ENCODE peak calls at places on chromosomes 16 and 17, in four cellular contexts. P is prostate gland, D is NT2/D1, R is thoracic aorta. T is an unnamed sample. For H3K4me1, the result is how much of the 10 kb centered on the place peaks cover.

GRCh38 chr17:15273141-15273793 is 8.1 kb upstream of the PMP22 start:
- DNase-seq in P (no peak), D (no peak), R (no peak), T (no peak)

GRCh38 chr17:31373150-31374082 is 18.1 kb upstream of the RAB11FIP4 start:
- DNase-seq in P (peak), D (no peak), R (no peak), T (no peak)

GRCh38 chr17:49363251-49363650 is 1.2 kb upstream of the ZNF652 start:
- DNase-seq in P (no peak), D (no peak), R (no peak), T (no peak)

GRCh38 chr17:7296189-7296861 is 1.9 kb upstream of the YBX2 start:
- DNase-seq in P (peak), D (no peak), R (no peak), T (peak)

GRCh38 chr16:66878067-66878466 is 2.2 kb upstream of the PDP2 start:
- DNase-seq in P (no peak), D (no peak), R (no peak), T (no peak)

GRCh38 chr17:18145811-18146210 is 37.3 kb downstream of the MYO15A start:
- DNase-seq in P (no peak), D (no peak), R (no peak), T (no peak)

GRCh38 chr17:27762527-27763305 is 37.6 kb downstream of the NOS2 start:
- DNase-seq in P (no peak), D (no peak), R (no peak), T (no peak)

GRCh38 chr16:17850626-17851265 is 380.0 kb upstream of the XYLT1 start:
- DNase-seq in P (no peak), D (no peak), R (no peak), T (no peak)

GRCh38 chr17:48749621-48750553 is 21.3 kb upstream of the HOXB13 start:
- DNase-seq in P (no peak), D (no peak), R (no peak), T (no peak)

GRCh38 chr17:75404739-75405364 is 626 bp downstream of the GRB2 start:
- DNase-seq in P (no peak), D (no peak), R (no peak), T (peak)

GRCh38 chr17:62657664-62658063 is 30.2 kb downstream of the MRC2 start:
- DNase-seq in P (no peak), D (no peak), R (no peak), T (no peak)

GRCh38 chr17:48184721-48185120 is 77.2 kb downstream of the SNX11 start:
- DNase-seq in P (no peak), D (no peak), R (no peak), T (no peak)

GRCh38 chr16:82329504-82330192 is 159.6 kb upstream of the MPHOSPH6 start:
- DNase-seq in P (peak), D (no peak), R (no peak), T (no peak)

GRCh38 chr17:36598951-36599401 is 2.4 kb upstream of the MRM1 start:
- DNase-seq in P (no peak), D (no peak), R (no peak), T (no peak)

GRCh38 chr16:49932449-49932848 is 76.5 kb upstream of the ZNF423 start:
- DNase-seq in P (no peak), D (no peak), R (no peak), T (no peak)

GRCh38 chr16:4694664-4695451 is 1.5 kb downstream of the NUDT16L1 start:
- DNase-seq in P (no peak), D (no peak), R (no peak), T (no peak)

GRCh38 chr16:4696905-4697866 is 3.8 kb downstream of the NUDT16L1 start:
- DNase-seq in P (no peak), D (no peak), R (no peak), T (no peak)

GRCh38 chr16:4696172-4696904 is 3.0 kb downstream of the NUDT16L1 start:
- DNase-seq in P (no peak), D (no peak), R (no peak), T (no peak)

GRCh38 chr16:4693956-4694663 is 748 bp downstream of the NUDT16L1 start:
- DNase-seq in P (no peak), D (no peak), R (no peak), T (peak)

GRCh38 chr16:4695473-4696171 is 2.3 kb downstream of the NUDT16L1 start:
- DNase-seq in P (no peak), D (no peak), R (no peak), T (no peak)
- H3K4me1 ChIP-seq in P (under half), D (under half), R (under half), T (under half)

GRCh38 chr17:42023524-42024349 is 3.8 kb downstream of the NKIRAS2 start:
- DNase-seq in P (no peak), D (no peak), R (no peak), T (no peak)
- H3K4me3 ChIP-seq in P (no peak), D (no peak), R (no peak), T (no peak)

GRCh38 chr16:3457434-3458252 is 14.2 kb downstream of the NAA60 start:
- DNase-seq in P (peak), D (peak), R (peak), T (peak)
- H3K4me1 ChIP-seq in P (under half), D (under half), R (under half), T (under half)

GRCh38 chr17:69710926-69711325 is 296.4 kb downstream of the MAP2K6 start:
- DNase-seq in P (no peak), D (no peak), R (no peak), T (no peak)
- H3K4me3 ChIP-seq in P (no peak), D (no peak), R (no peak), T (no peak)

GRCh38 chr17:81987161-81987770 is 9.8 kb downstream of the ASPSCR1 start:
- DNase-seq in P (no peak), D (no peak), R (no peak), T (no peak)
- H3K4me1 ChIP-seq in P (under half), D (under half), R (under half), T (under half)

T was measured in effector memory CD4-positive, alpha-beta T cell.